ENCODE peak calls at places on chromosome 2, in five cellular contexts. O, V, X, Q and P are unnamed samples.

GRCh38 chr2:64259301-64259700 is 115.1 kb upstream of the PELI1 start:
- DNase-seq in O (no peak), V (no peak), Q (peak; percentile 64), X (no peak), P (no peak)

GRCh38 chr2:16150456-16151280 is 210.3 kb downstream of the MYCN start:
- DNase-seq in X (no peak), O (no peak), Q (no peak), V (no peak), P (no peak)

GRCh38 chr2:212940816-212941215 is 210.6 kb downstream of the IKZF2 start:
- DNase-seq in X (no peak), V (no peak), Q (no peak), O (peak; percentile 79), P (no peak)

GRCh38 chr2:9665903-9666302 is 35.1 kb upstream of the YWHAQ start:
- DNase-seq in Q (peak; percentile 83), V (no peak), X (no peak), O (no peak), P (peak; percentile 5)

GRCh38 chr2:190451561-190452176 is 43.5 kb downstream of the MFSD6 start:
- DNase-seq in O (no peak), V (no peak), Q (no peak), X (no peak), P (no peak)

GRCh38 chr2:20625491-20625919 is 25.4 kb downstream of the HS1BP3 start:
- DNase-seq in Q (no peak), X (peak; percentile 32), O (no peak), V (no peak), P (no peak)

GRCh38 chr2:101149241-101150192 is 1.7 kb downstream of the TBC1D8 start:
- DNase-seq in O (peak; percentile 62), Q (no peak), V (no peak), X (no peak), P (no peak)

GRCh38 chr2:32947484-32948143 is 861 bp downstream of the LTBP1 start:
- DNase-seq in X (peak; percentile 58), O (peak; percentile 22), V (no peak), Q (no peak), P (no peak)

GRCh38 chr2:173136067-173136466 is 60.4 kb downstream of the MAP3K20 start:
- DNase-seq in X (no peak), Q (no peak), V (no peak), O (no peak), P (no peak)

GRCh38 chr2:7237476-7237875 is 320.3 kb downstream of the RNF144A start:
- DNase-seq in Q (no peak), X (no peak), V (no peak), O (no peak), P (no peak)